ENCODE peak calls at places on chromosomes 13 and 19, in eight cellular contexts. One of them, this sample, is unnamed.
A peak's percentile ranks its signal among the peaks of the same experiment; 100 is the strongest.

GRCh38 chr19:53546766-53547541 is 9.0 kb downstream of the ZNF331 start:
- DNase-seq in adrenal gland: no peak
- DNase-seq in IMR-90: no peak
- DNase-seq in esophagus squamous epithelium: no peak
- DNase-seq in A549: no peak
- DNase-seq in thyroid gland: no peak
- DNase-seq in endothelial cell of umbilical vein: peak; percentile 49
- DNase-seq in HCT116: no peak
- DNase-seq in this sample: no peak

GRCh38 chr19:31543456-31543855 is 194.2 kb upstream of the TSHZ3 start:
- DNase-seq in adrenal gland: no peak
- DNase-seq in IMR-90: no peak
- DNase-seq in esophagus squamous epithelium: no peak
- DNase-seq in A549: no peak
- DNase-seq in thyroid gland: no peak
- DNase-seq in endothelial cell of umbilical vein: no peak
- DNase-seq in HCT116: no peak
- DNase-seq in this sample: peak; percentile 61

GRCh38 chr13:70950664-70951063 is 842.4 kb upstream of the KLHL1 start:
- DNase-seq in adrenal gland: no peak
- DNase-seq in IMR-90: no peak
- DNase-seq in esophagus squamous epithelium: no peak
- DNase-seq in A549: no peak
- DNase-seq in thyroid gland: no peak
- DNase-seq in endothelial cell of umbilical vein: no peak
- DNase-seq in HCT116: no peak
- DNase-seq in this sample: no peak

GRCh38 chr19:16038196-16038695 is 38.0 kb upstream of the TPM4 start:
- DNase-seq in adrenal gland: no peak
- DNase-seq in IMR-90: no peak
- DNase-seq in esophagus squamous epithelium: no peak
- DNase-seq in A549: no peak
- DNase-seq in thyroid gland: no peak
- DNase-seq in endothelial cell of umbilical vein: no peak
- DNase-seq in HCT116: no peak
- DNase-seq in this sample: no peak

GRCh38 chr13:73985789-73986188 is 148.4 kb downstream of the KLF12 start:
- DNase-seq in adrenal gland: no peak
- DNase-seq in IMR-90: no peak
- DNase-seq in esophagus squamous epithelium: no peak
- DNase-seq in A549: no peak
- DNase-seq in thyroid gland: no peak
- DNase-seq in endothelial cell of umbilical vein: peak; percentile 13
- DNase-seq in HCT116: no peak
- DNase-seq in this sample: no peak

GRCh38 chr13:41488124-41488523 is 30.8 kb downstream of the RGCC start:
- DNase-seq in adrenal gland: no peak
- DNase-seq in IMR-90: no peak
- DNase-seq in esophagus squamous epithelium: no peak
- DNase-seq in A549: no peak
- DNase-seq in thyroid gland: no peak
- DNase-seq in endothelial cell of umbilical vein: no peak
- DNase-seq in HCT116: no peak
- DNase-seq in this sample: no peak

GRCh38 chr13:40519637-40520036 is 146.8 kb downstream of the FOXO1 start:
- DNase-seq in adrenal gland: peak; percentile 29
- DNase-seq in IMR-90: no peak
- DNase-seq in esophagus squamous epithelium: no peak
- DNase-seq in A549: no peak
- DNase-seq in thyroid gland: no peak
- DNase-seq in endothelial cell of umbilical vein: no peak
- DNase-seq in HCT116: no peak
- DNase-seq in this sample: no peak

GRCh38 chr19:50978772-50979390 is 4.8 kb downstream of the KLK7 start:
- DNase-seq in adrenal gland: no peak
- DNase-seq in IMR-90: no peak
- DNase-seq in esophagus squamous epithelium: no peak
- DNase-seq in A549: no peak
- DNase-seq in thyroid gland: no peak
- DNase-seq in endothelial cell of umbilical vein: no peak
- DNase-seq in HCT116: no peak
- DNase-seq in this sample: no peak

GRCh38 chr13:91468301-91468700 is 69.9 kb downstream of the GPC5 start:
- DNase-seq in adrenal gland: no peak
- DNase-seq in IMR-90: peak; percentile 8
- DNase-seq in esophagus squamous epithelium: no peak
- DNase-seq in A549: no peak
- DNase-seq in thyroid gland: no peak
- DNase-seq in endothelial cell of umbilical vein: no peak
- DNase-seq in HCT116: no peak
- DNase-seq in this sample: no peak

GRCh38 chr19:681029-681626 is 4.9 kb downstream of the FSTL3 start:
- DNase-seq in adrenal gland: no peak
- DNase-seq in IMR-90: no peak
- DNase-seq in esophagus squamous epithelium: no peak
- DNase-seq in A549: no peak
- DNase-seq in thyroid gland: peak; percentile 78
- DNase-seq in endothelial cell of umbilical vein: no peak
- DNase-seq in HCT116: no peak
- DNase-seq in this sample: peak; percentile 92

GRCh38 chr19:48674921-48675824 is 2.4 kb upstream of the NTN5 start:
- DNase-seq in adrenal gland: peak; percentile 91
- DNase-seq in IMR-90: peak; percentile 72
- DNase-seq in esophagus squamous epithelium: peak; percentile 13
- DNase-seq in A549: peak; percentile 98
- DNase-seq in thyroid gland: peak; percentile 82
- DNase-seq in endothelial cell of umbilical vein: peak; percentile 88
- DNase-seq in HCT116: peak; percentile 76
- DNase-seq in this sample: peak; percentile 94

GRCh38 chr19:41810301-41810700 is 13.9 kb downstream of the CEACAM3 start:
- DNase-seq in adrenal gland: no peak
- DNase-seq in IMR-90: no peak
- DNase-seq in esophagus squamous epithelium: no peak
- DNase-seq in A549: no peak
- DNase-seq in thyroid gland: no peak
- DNase-seq in endothelial cell of umbilical vein: no peak
- DNase-seq in HCT116: no peak
- DNase-seq in this sample: no peak

GRCh38 chr19:42628411-42629135 is 33.8 kb upstream of the CEACAM8 start:
- DNase-seq in adrenal gland: no peak
- DNase-seq in IMR-90: no peak
- DNase-seq in esophagus squamous epithelium: no peak
- DNase-seq in A549: no peak
- DNase-seq in thyroid gland: no peak
- DNase-seq in endothelial cell of umbilical vein: no peak
- DNase-seq in HCT116: no peak
- DNase-seq in this sample: no peak

GRCh38 chr19:18460313-18460712 is 22.4 kb upstream of the ISYNA1 start:
- DNase-seq in adrenal gland: peak; percentile 77
- DNase-seq in IMR-90: peak; percentile 86
- DNase-seq in esophagus squamous epithelium: no peak
- DNase-seq in A549: no peak
- DNase-seq in thyroid gland: no peak
- DNase-seq in endothelial cell of umbilical vein: no peak
- DNase-seq in HCT116: no peak
- DNase-seq in this sample: peak; percentile 56

GRCh38 chr13:71017607-71018006 is 849.4 kb downstream of the DACH1 start:
- DNase-seq in adrenal gland: no peak
- DNase-seq in IMR-90: no peak
- DNase-seq in esophagus squamous epithelium: no peak
- DNase-seq in A549: no peak
- DNase-seq in thyroid gland: no peak
- DNase-seq in endothelial cell of umbilical vein: no peak
- DNase-seq in HCT116: no peak
- DNase-seq in this sample: no peak

GRCh38 chr13:80337011-80337688 is 3.8 kb downstream of the SPRY2 start:
- DNase-seq in adrenal gland: no peak
- DNase-seq in IMR-90: no peak
- DNase-seq in esophagus squamous epithelium: no peak
- DNase-seq in A549: no peak
- DNase-seq in thyroid gland: no peak
- DNase-seq in endothelial cell of umbilical vein: no peak
- DNase-seq in HCT116: no peak
- DNase-seq in this sample: no peak

GRCh38 chr19:45539460-45539859 is 32.2 kb downstream of the VASP start:
- DNase-seq in adrenal gland: no peak
- DNase-seq in IMR-90: no peak
- DNase-seq in esophagus squamous epithelium: no peak
- DNase-seq in A549: no peak
- DNase-seq in thyroid gland: peak; percentile 91
- DNase-seq in endothelial cell of umbilical vein: no peak
- DNase-seq in HCT116: no peak
- DNase-seq in this sample: no peak

GRCh38 chr13:94210826-94211225 is 268.7 kb downstream of the DCT start:
- DNase-seq in adrenal gland: no peak
- DNase-seq in IMR-90: no peak
- DNase-seq in esophagus squamous epithelium: no peak
- DNase-seq in A549: no peak
- DNase-seq in thyroid gland: no peak
- DNase-seq in endothelial cell of umbilical vein: no peak
- DNase-seq in HCT116: no peak
- DNase-seq in this sample: no peak

DNA sequence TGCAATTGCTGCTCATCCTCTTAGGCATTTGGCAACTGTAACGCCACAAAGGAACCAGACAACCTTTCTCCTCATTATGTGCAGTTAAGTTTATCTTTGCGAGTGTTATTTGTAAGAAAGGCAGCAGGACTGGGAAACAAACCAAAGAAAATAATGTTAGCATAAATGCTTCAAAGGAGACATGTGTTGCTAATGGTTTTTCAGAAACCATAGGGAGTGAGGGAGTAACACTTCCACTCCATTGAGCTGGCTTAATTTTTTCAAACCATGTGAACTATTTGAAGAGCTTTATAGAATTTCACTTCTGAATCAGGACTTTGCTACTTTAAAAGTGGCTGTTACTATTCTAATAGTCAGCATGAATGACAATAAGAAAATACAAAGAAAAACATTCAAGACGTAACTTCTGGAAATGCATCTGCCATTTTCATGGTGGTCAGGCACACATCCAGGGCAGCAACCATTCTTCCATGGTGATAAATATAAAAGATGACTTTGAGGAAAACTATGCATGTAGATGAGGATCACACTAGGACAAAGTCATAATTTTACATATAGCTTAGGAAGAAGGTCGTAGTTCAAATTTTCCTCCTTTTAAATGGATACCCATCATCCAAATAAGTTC is 423.2 kb downstream of the MZT1 start:
- DNase-seq in adrenal gland: no peak
- DNase-seq in IMR-90: no peak
- DNase-seq in esophagus squamous epithelium: no peak
- DNase-seq in A549: no peak
- DNase-seq in thyroid gland: no peak
- DNase-seq in endothelial cell of umbilical vein: peak; percentile 30
- DNase-seq in HCT116: no peak
- DNase-seq in this sample: no peak
- TF ChIP-seq POLR2A in adrenal gland: no peak
- TF ChIP-seq POLR2A in IMR-90: no peak
- TF ChIP-seq POLR2A in esophagus squamous epithelium: no peak
- TF ChIP-seq POLR2A in A549: no peak
- TF ChIP-seq POLR2A in thyroid gland: no peak
- TF ChIP-seq POLR2A in endothelial cell of umbilical vein: no peak
- TF ChIP-seq POLR2A in HCT116: no peak
- TF ChIP-seq POLR2A in this sample: no peak

GRCh38 chr19:29467824-29468401 is 57.9 kb upstream of the VSTM2B start:
- DNase-seq in adrenal gland: no peak
- DNase-seq in IMR-90: peak; percentile 21
- DNase-seq in esophagus squamous epithelium: no peak
- DNase-seq in A549: peak; percentile 36
- DNase-seq in thyroid gland: no peak
- DNase-seq in endothelial cell of umbilical vein: no peak
- DNase-seq in HCT116: peak; percentile 41
- DNase-seq in this sample: no peak
- TF ChIP-seq CTCF in adrenal gland: no peak
- TF ChIP-seq CTCF in IMR-90: peak; percentile 23
- TF ChIP-seq CTCF in esophagus squamous epithelium: no peak
- TF ChIP-seq CTCF in A549: peak; percentile 59
- TF ChIP-seq CTCF in thyroid gland: no peak
- TF ChIP-seq CTCF in endothelial cell of umbilical vein: no peak
- TF ChIP-seq CTCF in HCT116: peak; percentile 56
- TF ChIP-seq CTCF in this sample: no peak

GRCh38 chr19:4639531-4640246 is 373 bp downstream of the TNFAIP8L1 start:
- DNase-seq in adrenal gland: no peak
- DNase-seq in IMR-90: no peak
- DNase-seq in esophagus squamous epithelium: no peak
- DNase-seq in A549: no peak
- DNase-seq in thyroid gland: no peak
- DNase-seq in endothelial cell of umbilical vein: peak; percentile 39
- DNase-seq in HCT116: no peak
- DNase-seq in this sample: peak; percentile 91

GRCh38 chr19:4640247-4641000 is 1.1 kb downstream of the TNFAIP8L1 start:
- DNase-seq in adrenal gland: no peak
- DNase-seq in IMR-90: no peak
- DNase-seq in esophagus squamous epithelium: no peak
- DNase-seq in A549: no peak
- DNase-seq in thyroid gland: no peak
- DNase-seq in endothelial cell of umbilical vein: no peak
- DNase-seq in HCT116: no peak
- DNase-seq in this sample: no peak

GRCh38 chr19:4642625-4643024 is 3.3 kb downstream of the TNFAIP8L1 start:
- DNase-seq in adrenal gland: no peak
- DNase-seq in IMR-90: no peak
- DNase-seq in esophagus squamous epithelium: no peak
- DNase-seq in A549: no peak
- DNase-seq in thyroid gland: no peak
- DNase-seq in endothelial cell of umbilical vein: no peak
- DNase-seq in HCT116: no peak
- DNase-seq in this sample: no peak

GRCh38 chr19:4638828-4639530 is at the start of gene TNFAIP8L1:
- DNase-seq in adrenal gland: peak; percentile 96
- DNase-seq in IMR-90: peak; percentile 92
- DNase-seq in esophagus squamous epithelium: peak; percentile 90
- DNase-seq in A549: peak; percentile 92
- DNase-seq in thyroid gland: peak; percentile 94
- DNase-seq in endothelial cell of umbilical vein: peak; percentile 94
- DNase-seq in HCT116: peak; percentile 88
- DNase-seq in this sample: peak; percentile 94

DNA sequence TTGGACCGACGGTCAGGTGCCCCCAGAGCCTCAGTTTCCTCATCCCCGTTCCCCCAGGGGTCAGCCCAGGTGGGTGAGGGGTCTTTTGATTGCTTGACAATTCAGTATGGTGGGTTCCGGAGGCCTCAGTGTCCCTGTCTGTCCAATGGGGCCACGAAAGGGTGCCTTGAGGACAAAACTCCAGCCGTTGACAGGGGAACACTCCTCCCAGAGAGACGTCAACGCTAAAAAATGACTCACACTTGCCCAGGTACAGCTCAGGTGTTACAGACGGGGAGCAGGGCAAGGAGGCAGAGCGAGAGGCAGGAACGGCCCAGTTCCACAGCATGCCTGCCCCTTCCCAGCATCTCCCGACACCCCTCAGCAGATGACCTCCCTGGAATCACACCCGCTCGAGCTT is 1.8 kb downstream of the TNFAIP8L1 start:
- DNase-seq in adrenal gland: no peak
- DNase-seq in IMR-90: no peak
- DNase-seq in esophagus squamous epithelium: no peak
- DNase-seq in A549: no peak
- DNase-seq in thyroid gland: no peak
- DNase-seq in endothelial cell of umbilical vein: no peak
- DNase-seq in HCT116: no peak
- DNase-seq in this sample: no peak
- H3K4me3 ChIP-seq in adrenal gland: no peak overlapping the region
- H3K4me3 ChIP-seq in IMR-90: no peak overlapping the region
- H3K4me3 ChIP-seq in esophagus squamous epithelium: peak overlapping the region; percentile 89
- H3K4me3 ChIP-seq in A549: no peak overlapping the region
- H3K4me3 ChIP-seq in thyroid gland: peak overlapping the region; percentile 45
- H3K4me3 ChIP-seq in endothelial cell of umbilical vein: no peak overlapping the region
- H3K4me3 ChIP-seq in HCT116: no peak overlapping the region
- H3K4me3 ChIP-seq in this sample: no peak overlapping the region

GRCh38 chr19:10416083-10416379 is 4.3 kb upstream of the PDE4A start:
- DNase-seq in adrenal gland: no peak
- DNase-seq in IMR-90: no peak
- DNase-seq in esophagus squamous epithelium: no peak
- DNase-seq in A549: no peak
- DNase-seq in thyroid gland: no peak
- DNase-seq in endothelial cell of umbilical vein: no peak
- DNase-seq in HCT116: no peak
- DNase-seq in this sample: no peak
- TF ChIP-seq POLR2A in adrenal gland: no peak
- TF ChIP-seq POLR2A in IMR-90: no peak
- TF ChIP-seq POLR2A in esophagus squamous epithelium: no peak
- TF ChIP-seq POLR2A in A549: no peak
- TF ChIP-seq POLR2A in thyroid gland: no peak
- TF ChIP-seq POLR2A in endothelial cell of umbilical vein: no peak
- TF ChIP-seq POLR2A in HCT116: no peak
- TF ChIP-seq POLR2A in this sample: no peak

This sample was measured in lower leg skin.